ENCODE peak calls at places on chromosomes 12 and 14, in four cellular contexts. F, V, B and E are unnamed samples.

GRCh38 chr12:6425588-6426531 is 18.9 kb upstream of the CD27 start:
- DNase-seq in B (no peak), F (no peak), V (no peak), E (no peak)

GRCh38 chr12:56996793-56997545 is 9.4 kb downstream of the ZBTB39 start:
- DNase-seq in B (no peak), V (no peak), F (no peak), E (no peak)

GRCh38 chr12:121600702-121601336 is 20.0 kb upstream of the KDM2B start:
- DNase-seq in V (no peak), B (no peak), F (no peak), E (no peak)

GRCh38 chr12:26848156-26848825 is 15.3 kb upstream of the ITPR2 start:
- DNase-seq in V (peak), F (no peak), B (peak), E (no peak)

GRCh38 chr12:57469334-57470164 is 10.0 kb downstream of the GLI1 start:
- DNase-seq in F (no peak), B (no peak), V (no peak), E (no peak)

GRCh38 chr14:101404426-101405170 is 156.7 kb upstream of the DIO3 start:
- DNase-seq in B (no peak), F (no peak), V (no peak), E (no peak)

GRCh38 chr14:95320076-95320895 is 578 bp upstream of the CLMN start:
- DNase-seq in F (no peak), V (no peak), B (no peak), E (no peak)

GRCh38 chr12:3730111-3730510 is 22.8 kb downstream of the CRACR2A start:
- DNase-seq in B (no peak), F (no peak), V (no peak), E (no peak)

GRCh38 chr12:62933220-62933870 is 1.6 kb downstream of the PPM1H start:
- DNase-seq in V (peak), B (peak), F (peak), E (no peak)

GRCh38 chr14:101056446-101056845 is 152.9 kb upstream of the RTL1 start:
- DNase-seq in V (no peak), B (no peak), F (no peak), E (peak)

GRCh38 chr12:52867636-52868035 is 18.8 kb upstream of the KRT78 start:
- DNase-seq in V (no peak), B (no peak), F (peak), E (no peak)

GRCh38 chr14:102799684-102800562 is 22.7 kb downstream of the TRAF3 start:
- DNase-seq in V (peak), B (peak), F (peak), E (peak)

GRCh38 chr14:65421201-65421981 is 8.9 kb downstream of the FUT8 start:
- DNase-seq in V (peak), F (no peak), B (peak), E (peak)

GRCh38 chr14:100246809-100247428 is 8.0 kb downstream of the YY1 start:
- DNase-seq in F (no peak), B (peak), V (peak), E (peak)

GRCh38 chr12:77841467-77842054 is 10.9 kb downstream of the NAV3 start:
- DNase-seq in F (no peak), B (no peak), V (peak), E (no peak)

GRCh38 chr12:11743333-11743732 is 93.9 kb downstream of the ETV6 start:
- DNase-seq in B (no peak), F (no peak), V (no peak), E (no peak)

GRCh38 chr12:111201036-111201435 is 167.9 kb downstream of the PHETA1 start:
- DNase-seq in V (no peak), F (no peak), B (no peak), E (no peak)

GRCh38 chr14:20415723-20416622 is 2.7 kb upstream of the TEP1 start:
- DNase-seq in B (peak), V (peak), F (no peak), E (peak)

GRCh38 chr14:96126339-96126770 is 78.3 kb upstream of the BDKRB2 start:
- DNase-seq in B (no peak), F (no peak), V (no peak), E (no peak)

GRCh38 chr14:105061428-105062047 is 3.7 kb downstream of the GPR132 start:
- DNase-seq in B (no peak), F (peak), V (no peak), E (no peak)

GRCh38 chr14:39266589-39266870 is 32.8 kb downstream of the MIA2 start:
- DNase-seq in F (peak), V (no peak), B (peak), E (no peak)

GRCh38 chr12:63396135-63396534 is 245.1 kb upstream of the AVPR1A start:
- DNase-seq in B (no peak), V (no peak), F (no peak), E (no peak)